ENCODE peak calls at places on chromosome X, in nine cellular contexts. B, C, O, K, Q, R, L, W and G are unnamed samples.

GRCh38 chrX:68865300-68865699 is 36.5 kb downstream of the EFNB1 start:
- DNase-seq in B (no peak), C (no peak), O (no peak), K (no peak), Q (no peak), R (no peak), L (peak), W (no peak), G (peak)

GRCh38 chrX:4735299-4735698 is 1021.9 kb upstream of the PRKX start:
- DNase-seq in B (no peak), C (no peak), O (no peak), K (no peak), Q (no peak), R (no peak), L (no peak), W (no peak), G (no peak)

GRCh38 chrX:1468250-1468772 is 15.6 kb upstream of the ASMTL start:
- DNase-seq in B (peak), C (peak), O (peak), K (no peak), Q (peak), R (peak), L (no peak), W (peak), G (peak)

GRCh38 chrX:136647969-136648368 is at the start of gene CD40LG:
- DNase-seq in B (no peak), C (no peak), O (no peak), K (no peak), Q (no peak), R (no peak), L (no peak), W (no peak), G (no peak)

GRCh38 chrX:48461830-48462229 is 8.2 kb downstream of the SLC38A5 start:
- DNase-seq in B (no peak), C (no peak), O (no peak), K (no peak), Q (no peak), R (no peak), L (no peak), W (no peak), G (no peak)

GRCh38 chrX:109952985-109953905 is 49.7 kb upstream of the TMEM164 start:
- DNase-seq in B (no peak), C (no peak), O (no peak), K (no peak), Q (no peak), R (no peak), L (no peak), W (no peak), G (no peak)

GRCh38 chrX:130680164-130681035 is 222.6 kb downstream of the ENOX2 start:
- DNase-seq in B (no peak), C (no peak), O (no peak), K (no peak), Q (no peak), R (no peak), L (no peak), W (peak), G (no peak)

GRCh38 chrX:120446503-120446902 is 22.6 kb downstream of the LAMP2 start:
- DNase-seq in B (peak), C (no peak), O (no peak), K (no peak), Q (no peak), R (no peak), L (no peak), W (peak), G (no peak)

GRCh38 chrX:40922307-40922706 is 162.9 kb upstream of the USP9X start:
- DNase-seq in B (no peak), C (no peak), O (no peak), K (no peak), Q (no peak), R (no peak), L (peak), W (peak), G (no peak)

GRCh38 chrX:140983730-140984129 is 18.7 kb upstream of the SPANXB1 start:
- DNase-seq in B (no peak), C (no peak), O (no peak), K (no peak), Q (no peak), R (no peak), L (no peak), W (peak), G (no peak)